ENCODE peak calls at places on chromosomes 6 and 20, in eight cellular contexts. One of them, this sample, is unnamed.
A peak's percentile ranks its signal among the peaks of the same experiment; 100 is the strongest.

GRCh38 chr20:53900380-53900999 is 169.9 kb downstream of the BCAS1 start:
- DNase-seq in retina: no peak
- DNase-seq in kidney glomerular epithelial cell: peak; percentile 73
- DNase-seq in GM03348: no peak
- DNase-seq in putamen: no peak
- DNase-seq in GM04503: peak; percentile 68
- DNase-seq in LoVo: no peak
- DNase-seq in activated CD4-positive, CD25-positive, alpha-beta regulatory T cell: no peak
- DNase-seq in this sample: peak; percentile 26

GRCh38 chr20:62651285-62652021 is 9.2 kb downstream of the SLCO4A1 start:
- DNase-seq in retina: no peak
- DNase-seq in kidney glomerular epithelial cell: no peak
- DNase-seq in GM03348: no peak
- DNase-seq in putamen: no peak
- DNase-seq in GM04503: no peak
- DNase-seq in LoVo: peak; percentile 14
- DNase-seq in activated CD4-positive, CD25-positive, alpha-beta regulatory T cell: peak; percentile 30
- DNase-seq in this sample: no peak

GRCh38 chr6:132797975-132798819 is at the start of gene SLC18B1:
- DNase-seq in retina: peak; percentile 79
- DNase-seq in kidney glomerular epithelial cell: peak; percentile 58
- DNase-seq in GM03348: peak; percentile 78
- DNase-seq in putamen: peak; percentile 71
- DNase-seq in GM04503: no peak
- DNase-seq in LoVo: peak; percentile 56
- DNase-seq in activated CD4-positive, CD25-positive, alpha-beta regulatory T cell: peak; percentile 23
- DNase-seq in this sample: no peak

GRCh38 chr20:63330084-63330760 is 30.9 kb downstream of the CHRNA4 start:
- DNase-seq in retina: no peak
- DNase-seq in kidney glomerular epithelial cell: no peak
- DNase-seq in GM03348: no peak
- DNase-seq in putamen: no peak
- DNase-seq in GM04503: no peak
- DNase-seq in LoVo: no peak
- DNase-seq in activated CD4-positive, CD25-positive, alpha-beta regulatory T cell: no peak
- DNase-seq in this sample: no peak

GRCh38 chr20:50232651-50233324 is 42.2 kb downstream of the CEBPB start:
- DNase-seq in retina: no peak
- DNase-seq in kidney glomerular epithelial cell: no peak
- DNase-seq in GM03348: no peak
- DNase-seq in putamen: no peak
- DNase-seq in GM04503: no peak
- DNase-seq in LoVo: no peak
- DNase-seq in activated CD4-positive, CD25-positive, alpha-beta regulatory T cell: no peak
- DNase-seq in this sample: no peak

GRCh38 chr6:101117397-101118185 is 236.5 kb upstream of the ASCC3 start:
- DNase-seq in retina: peak; percentile 35
- DNase-seq in kidney glomerular epithelial cell: no peak
- DNase-seq in GM03348: peak; percentile 2
- DNase-seq in putamen: no peak
- DNase-seq in GM04503: no peak
- DNase-seq in LoVo: peak; percentile 39
- DNase-seq in activated CD4-positive, CD25-positive, alpha-beta regulatory T cell: no peak
- DNase-seq in this sample: no peak

GRCh38 chr6:128491643-128492206 is 28.7 kb downstream of the PTPRK start:
- DNase-seq in retina: peak; percentile 26
- DNase-seq in kidney glomerular epithelial cell: no peak
- DNase-seq in GM03348: peak; percentile 19
- DNase-seq in putamen: no peak
- DNase-seq in GM04503: no peak
- DNase-seq in LoVo: peak; percentile 48
- DNase-seq in activated CD4-positive, CD25-positive, alpha-beta regulatory T cell: no peak
- DNase-seq in this sample: no peak

GRCh38 chr6:129901910-129902309 is 40.8 kb upstream of the TMEM244 start:
- DNase-seq in retina: no peak
- DNase-seq in kidney glomerular epithelial cell: peak; percentile 20
- DNase-seq in GM03348: no peak
- DNase-seq in putamen: no peak
- DNase-seq in GM04503: no peak
- DNase-seq in LoVo: peak; percentile 34
- DNase-seq in activated CD4-positive, CD25-positive, alpha-beta regulatory T cell: no peak
- DNase-seq in this sample: no peak

GRCh38 chr6:27812805-27813626 is 99.2 kb downstream of the OR2B2 start:
- DNase-seq in retina: no peak
- DNase-seq in kidney glomerular epithelial cell: no peak
- DNase-seq in GM03348: no peak
- DNase-seq in putamen: no peak
- DNase-seq in GM04503: no peak
- DNase-seq in LoVo: no peak
- DNase-seq in activated CD4-positive, CD25-positive, alpha-beta regulatory T cell: no peak
- DNase-seq in this sample: no peak

GRCh38 chr6:148857817-148858390 is 111.1 kb downstream of the UST start:
- DNase-seq in retina: no peak
- DNase-seq in kidney glomerular epithelial cell: no peak
- DNase-seq in GM03348: peak; percentile 80
- DNase-seq in putamen: no peak
- DNase-seq in GM04503: peak; percentile 59
- DNase-seq in LoVo: no peak
- DNase-seq in activated CD4-positive, CD25-positive, alpha-beta regulatory T cell: no peak
- DNase-seq in this sample: no peak

GRCh38 chr6:3045369-3045768 is 22.9 kb upstream of the RIPK1 start:
- DNase-seq in retina: no peak
- DNase-seq in kidney glomerular epithelial cell: no peak
- DNase-seq in GM03348: no peak
- DNase-seq in putamen: no peak
- DNase-seq in GM04503: no peak
- DNase-seq in LoVo: no peak
- DNase-seq in activated CD4-positive, CD25-positive, alpha-beta regulatory T cell: no peak
- DNase-seq in this sample: no peak

This sample was measured in A549.